ENCODE peak calls at places on chromosome 16, in five cellular contexts. Z, M, P, V and G are unnamed samples.

GRCh38 chr16:67951485-67951884 is 7.6 kb upstream of the LCAT start:
- DNase-seq in Z (no peak), M (no peak), P (peak), V (no peak), G (no peak)

GRCh38 chr16:66902648-66903543 is 15.8 kb downstream of the CDH16 start:
- DNase-seq in Z (no peak), M (no peak), P (peak), V (no peak), G (no peak)

GRCh38 chr16:12271006-12271405 is 294.5 kb downstream of the SNX29 start:
- DNase-seq in Z (no peak), M (no peak), P (no peak), V (peak), G (no peak)

GRCh38 chr16:47660540-47660939 is 199.4 kb downstream of the PHKB start:
- DNase-seq in Z (no peak), M (no peak), P (no peak), V (no peak), G (no peak)

GRCh38 chr16:86383488-86384262 is 126.7 kb upstream of the FOXF1 start:
- DNase-seq in Z (no peak), M (no peak), P (no peak), V (no peak), G (peak)

GRCh38 chr16:3650631-3651265 is 3.7 kb upstream of the DNASE1 start:
- DNase-seq in Z (no peak), M (no peak), P (no peak), V (no peak), G (no peak)

GRCh38 chr16:69330286-69331109 is at the start of gene PDF:
- DNase-seq in Z (peak), M (peak), P (peak), V (peak), G (peak)

GRCh38 chr16:66300037-66300436 is 66.5 kb upstream of the CDH5 start:
- DNase-seq in Z (no peak), M (no peak), P (no peak), V (no peak), G (no peak)

GRCh38 chr16:3907586-3907985 is 27.1 kb upstream of the CREBBP start:
- DNase-seq in Z (no peak), M (no peak), P (no peak), V (no peak), G (no peak)

GRCh38 chr16:12255473-12255872 is 278.9 kb downstream of the SNX29 start:
- DNase-seq in Z (no peak), M (no peak), P (no peak), V (no peak), G (no peak)

GRCh38 chr16:57562066-57562465 is 19.6 kb downstream of the ADGRG5 start:
- DNase-seq in Z (no peak), M (no peak), P (no peak), V (no peak), G (no peak)

GRCh38 chr16:65274576-65274975 is 152.7 kb upstream of the CDH11 start:
- DNase-seq in Z (no peak), M (peak), P (no peak), V (peak), G (no peak)

GRCh38 chr16:15490123-15490711 is 55.8 kb downstream of the BMERB1 start:
- DNase-seq in Z (no peak), M (no peak), P (no peak), V (no peak), G (no peak)

GRCh38 chr16:54194008-54194731 is 92.4 kb downstream of the IRX3 start:
- DNase-seq in Z (no peak), M (no peak), P (peak), V (no peak), G (peak)

GRCh38 chr16:9484436-9484835 is 393.0 kb downstream of the HAPSTR1 start:
- DNase-seq in Z (no peak), M (no peak), P (no peak), V (no peak), G (no peak)

GRCh38 chr16:69397821-69398521 is 12.2 kb upstream of the TERF2 start:
- DNase-seq in Z (no peak), M (peak), P (no peak), V (peak), G (no peak)

GRCh38 chr16:84735846-84736586 is 36.2 kb downstream of the USP10 start:
- DNase-seq in Z (peak), M (no peak), P (no peak), V (peak), G (no peak)

GRCh38 chr16:11627822-11628457 is 40.3 kb upstream of the SNN start:
- DNase-seq in Z (no peak), M (peak), P (peak), V (peak), G (no peak)

GRCh38 chr16:56732366-56732765 is 2.4 kb downstream of the NUP93 start:
- DNase-seq in Z (no peak), M (no peak), P (no peak), V (no peak), G (no peak)

GRCh38 chr16:8665529-8665928 is 8.9 kb upstream of the ABAT start:
- DNase-seq in Z (no peak), M (no peak), P (no peak), V (no peak), G (no peak)

GRCh38 chr16:50093607-50094570 is 28.1 kb downstream of the HEATR3 start:
- DNase-seq in Z (no peak), M (no peak), P (peak), V (no peak), G (no peak)

GRCh38 chr16:53090591-53091507 is 36.1 kb downstream of the CHD9 start:
- DNase-seq in Z (no peak), M (peak), P (peak), V (no peak), G (peak)

GRCh38 chr16:78364501-78364900 is 265.0 kb downstream of the WWOX start:
- DNase-seq in Z (no peak), M (no peak), P (no peak), V (no peak), G (no peak)

GRCh38 chr16:14097182-14097951 is 26.2 kb downstream of the MRTFB start:
- DNase-seq in Z (no peak), M (no peak), P (no peak), V (peak), G (no peak)

GRCh38 chr16:69839240-69839688 is 77.1 kb downstream of the WWP2 start:
- DNase-seq in Z (no peak), M (no peak), P (no peak), V (no peak), G (no peak)

GRCh38 chr16:35525979-35526590 is 2066.7 kb downstream of the TP53TG3F start:
- DNase-seq in Z (no peak), M (no peak), P (no peak), V (no peak), G (no peak)

GRCh38 chr16:85028638-85029412 is 1.2 kb downstream of the KIAA0513 start:
- DNase-seq in Z (peak), M (no peak), P (peak), V (peak), G (no peak)

GRCh38 chr16:67884684-67885083 is at the start of gene NRN1L:
- DNase-seq in Z (no peak), M (peak), P (peak), V (peak), G (peak)

GRCh38 chr16:1612320-1613111 is at the start of gene CRAMP1:
- DNase-seq in Z (no peak), M (no peak), P (no peak), V (no peak), G (no peak)